ENCODE peak calls at places on chromosomes 6 and 20, in nine cellular contexts. X, Q, F, V, O, H, I, Z and B are unnamed samples.

GRCh38 chr20:295804-296203 is 1.6 kb upstream of the ZCCHC3 start:
- DNase-seq in V (no peak), O (no peak), F (no peak), Z (no peak), Q (no peak), I (no peak), X (no peak), H (no peak), B (no peak)

GRCh38 chr20:37977786-37978185 is 55.5 kb downstream of the TTI1 start:
- DNase-seq in X (no peak), H (no peak), Q (no peak), I (no peak), Z (no peak), V (no peak), O (no peak), F (no peak), B (no peak)

GRCh38 chr6:2378891-2379652 is 133.7 kb upstream of the GMDS start:
- DNase-seq in Z (no peak), H (no peak), Q (no peak), O (no peak), F (peak), X (peak), V (peak), I (no peak), B (no peak)

GRCh38 chr20:60565093-60565492 is 606.9 kb downstream of the CDH26 start:
- DNase-seq in X (no peak), O (no peak), Z (no peak), F (no peak), Q (no peak), H (no peak), I (no peak), V (no peak), B (no peak)

GRCh38 chr6:134902074-134902861 is 47.6 kb downstream of the ALDH8A1 start:
- DNase-seq in Q (no peak), X (no peak), I (no peak), V (peak), F (no peak), O (no peak), H (no peak), Z (no peak), B (no peak)

GRCh38 chr6:163543311-163543710 is 128.8 kb downstream of the QKI start:
- DNase-seq in H (no peak), Z (no peak), F (no peak), O (no peak), X (no peak), V (no peak), Q (no peak), I (no peak), B (no peak)

GRCh38 chr6:149190228-149190831 is 127.2 kb upstream of the TAB2 start:
- DNase-seq in I (no peak), H (peak), F (peak), Z (no peak), X (no peak), V (no peak), O (no peak), Q (no peak), B (no peak)

GRCh38 chr6:27296106-27296783 is 15.8 kb downstream of the POM121L2 start:
- DNase-seq in H (no peak), X (no peak), Q (no peak), I (no peak), V (peak), Z (no peak), O (no peak), F (no peak), B (no peak)

GRCh38 chr6:80633412-80633811 is 526.9 kb downstream of the BCKDHB start:
- DNase-seq in F (no peak), V (no peak), Z (no peak), Q (no peak), I (no peak), O (no peak), X (no peak), H (no peak), B (no peak)

GRCh38 chr20:21323640-21324039 is 20.5 kb downstream of the XRN2 start:
- DNase-seq in O (peak), X (no peak), Z (no peak), Q (no peak), F (no peak), H (no peak), V (peak), I (no peak), B (no peak)

GRCh38 chr6:151327079-151327478 is 64.3 kb downstream of the ZBTB2 start:
- DNase-seq in I (no peak), V (peak), H (no peak), Z (no peak), X (no peak), F (no peak), Q (no peak), O (no peak), B (no peak)

GRCh38 chr6:165571721-165572132 is 91.3 kb downstream of the PDE10A start:
- DNase-seq in X (peak), V (no peak), O (no peak), I (no peak), F (peak), H (no peak), Z (no peak), Q (no peak), B (peak)

GRCh38 chr6:73675466-73676098 is 20.4 kb upstream of the CD109 start:
- DNase-seq in H (peak), Q (peak), F (peak), I (peak), O (peak), X (peak), V (peak), Z (peak), B (peak)

GRCh38 chr20:13784271-13784892 is 337 bp downstream of the ESF1 start:
- DNase-seq in V (no peak), Q (peak), I (no peak), H (no peak), O (no peak), F (no peak), X (no peak), Z (no peak), B (no peak)

GRCh38 chr20:38337561-38338140 is 8.6 kb upstream of the LBP start:
- DNase-seq in I (no peak), X (no peak), Q (no peak), H (no peak), V (peak), O (no peak), F (peak), Z (no peak), B (no peak)

GRCh38 chr6:144007779-144008500 is at the start of gene PLAGL1:
- DNase-seq in Z (peak), V (peak), F (peak), O (peak), H (peak), I (peak), Q (no peak), X (peak), B (peak)

GRCh38 chr6:41901882-41902519 is 6.8 kb upstream of the USP49 start:
- DNase-seq in H (no peak), I (no peak), X (no peak), V (peak), O (no peak), Q (peak), F (peak), Z (no peak), B (peak)

GRCh38 chr6:21241231-21242130 is 352.1 kb upstream of the SOX4 start:
- DNase-seq in H (no peak), V (no peak), Q (no peak), X (no peak), I (no peak), O (no peak), F (peak), Z (no peak), B (no peak)

GRCh38 chr6:145895802-145896201 is 68.4 kb downstream of the SHPRH start:
- DNase-seq in Z (no peak), H (no peak), V (peak), I (no peak), O (no peak), Q (no peak), X (no peak), F (no peak), B (no peak)

GRCh38 chr6:43980004-43980795 is 147.1 kb downstream of the MRPL14 start:
- DNase-seq in F (no peak), X (no peak), O (no peak), H (no peak), Z (no peak), V (no peak), Q (no peak), I (peak), B (no peak)

GRCh38 chr6:31622678-31623077 is 2.2 kb downstream of the PRRC2A start:
- DNase-seq in F (no peak), H (peak), I (no peak), Z (no peak), O (no peak), V (no peak), Q (no peak), X (no peak), B (no peak)

GRCh38 chr20:41171736-41172295 is 34.5 kb downstream of the PLCG1 start:
- DNase-seq in I (peak), X (no peak), V (peak), Z (peak), O (no peak), Q (no peak), F (no peak), H (peak), B (no peak)

GRCh38 chr6:109095036-109095820 is at the start of gene CEP57L1:
- DNase-seq in X (peak), I (peak), H (peak), Q (peak), O (peak), F (peak), V (peak), Z (peak), B (peak)
- TF ChIP-seq CTCF in X (peak), I (peak), H (no peak), Q (no peak), O (peak), F (peak), V (no peak), Z (peak), B (no peak)

GRCh38 chr6:13872681-13873080 is 52.1 kb upstream of the RNF182 start:
- DNase-seq in Q (no peak), F (no peak), Z (no peak), H (no peak), O (no peak), X (no peak), I (no peak), V (no peak), B (no peak)

GRCh38 chr6:13870185-13870584 is 54.6 kb upstream of the RNF182 start:
- DNase-seq in I (no peak), Z (no peak), Q (no peak), O (no peak), X (no peak), V (peak), F (no peak), H (no peak), B (no peak)

GRCh38 chr6:13877116-13877515 is 47.6 kb upstream of the RNF182 start:
- DNase-seq in I (no peak), H (no peak), O (peak), X (no peak), Q (no peak), V (peak), Z (no peak), F (no peak), B (no peak)

GRCh38 chr6:13874191-13874549 is 50.6 kb upstream of the RNF182 start:
- DNase-seq in Q (no peak), X (no peak), F (no peak), V (no peak), O (no peak), Z (no peak), I (no peak), H (no peak), B (no peak)

DNA sequence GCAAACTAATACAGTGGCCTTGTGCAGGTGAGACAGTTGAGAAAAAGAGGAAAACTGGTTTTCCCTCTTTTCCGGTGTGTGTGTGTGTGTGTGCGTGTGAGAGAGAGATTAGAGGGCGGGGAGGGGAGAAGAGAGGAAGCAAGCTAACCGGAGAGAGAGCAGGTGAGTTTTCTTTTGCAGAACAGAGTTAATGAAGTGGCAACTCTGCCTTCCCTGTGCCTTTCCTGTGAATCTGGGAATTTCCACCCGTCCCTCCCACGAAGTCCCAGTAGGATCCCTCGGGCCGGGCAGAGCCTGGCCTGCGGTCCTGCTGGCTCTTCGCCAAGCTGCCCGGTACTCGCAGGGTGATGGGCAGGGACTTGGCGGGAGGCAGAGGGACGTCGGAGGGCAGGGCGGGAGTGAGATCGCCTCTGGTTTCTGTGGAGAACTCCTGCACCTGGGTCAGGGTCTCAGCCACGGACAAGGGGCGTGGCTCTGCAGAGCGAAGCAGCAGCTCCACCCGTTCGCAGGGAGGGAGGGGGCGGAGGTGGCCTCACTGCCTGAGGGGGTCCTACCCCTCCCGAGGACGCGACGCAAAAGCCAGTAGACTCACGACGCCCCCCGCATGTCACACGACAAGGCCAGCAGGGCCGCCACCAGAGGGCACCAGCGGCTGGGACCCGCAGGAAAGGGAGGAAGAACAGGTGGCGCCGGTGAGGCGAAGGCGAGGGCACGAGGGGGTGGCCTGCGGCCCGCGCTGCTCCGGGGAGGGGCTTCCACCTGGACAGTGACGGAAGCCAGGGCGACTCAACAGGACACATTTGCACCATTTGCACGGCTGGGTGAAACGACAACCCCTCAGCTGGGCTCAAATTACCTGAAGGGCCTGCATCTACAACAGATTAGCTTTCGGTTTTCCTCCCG is 51.2 kb upstream of the RNF182 start:
- DNase-seq in I (no peak), O (no peak), X (peak), F (peak), Q (peak), Z (peak), V (peak), H (peak), B (peak)
- TF ChIP-seq CTCF in I (peak), O (peak), X (peak), F (peak), Q (peak), Z (peak), V (peak), H (peak), B (peak)

DNA sequence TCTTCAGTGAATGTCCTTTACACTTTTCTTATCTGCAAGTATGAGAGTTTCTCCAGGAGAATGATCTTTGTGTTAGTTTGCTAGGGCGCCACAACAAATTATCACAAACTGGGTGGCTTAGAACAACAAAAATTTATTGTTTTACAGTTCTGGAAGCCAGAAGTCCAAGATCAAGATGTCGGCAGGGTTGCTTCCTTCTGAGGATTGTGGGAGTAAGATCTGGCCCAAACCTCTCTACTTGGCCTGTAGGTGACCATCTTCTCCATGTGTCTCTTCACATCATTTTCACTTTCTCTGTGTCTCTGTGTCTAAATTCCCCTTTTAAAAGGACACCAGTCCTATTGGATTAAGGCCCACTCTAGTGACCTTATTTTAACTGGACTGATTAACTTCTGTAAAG is 103.0 kb downstream of the ADTRP start:
- DNase-seq in Z (no peak), Q (no peak), V (no peak), X (no peak), I (no peak), O (no peak), H (no peak), F (peak), B (no peak)
- TF ChIP-seq CTCF in Z (no peak), Q (no peak), V (peak), X (no peak), I (no peak), O (peak), H (no peak), F (peak), B (no peak)

DNA sequence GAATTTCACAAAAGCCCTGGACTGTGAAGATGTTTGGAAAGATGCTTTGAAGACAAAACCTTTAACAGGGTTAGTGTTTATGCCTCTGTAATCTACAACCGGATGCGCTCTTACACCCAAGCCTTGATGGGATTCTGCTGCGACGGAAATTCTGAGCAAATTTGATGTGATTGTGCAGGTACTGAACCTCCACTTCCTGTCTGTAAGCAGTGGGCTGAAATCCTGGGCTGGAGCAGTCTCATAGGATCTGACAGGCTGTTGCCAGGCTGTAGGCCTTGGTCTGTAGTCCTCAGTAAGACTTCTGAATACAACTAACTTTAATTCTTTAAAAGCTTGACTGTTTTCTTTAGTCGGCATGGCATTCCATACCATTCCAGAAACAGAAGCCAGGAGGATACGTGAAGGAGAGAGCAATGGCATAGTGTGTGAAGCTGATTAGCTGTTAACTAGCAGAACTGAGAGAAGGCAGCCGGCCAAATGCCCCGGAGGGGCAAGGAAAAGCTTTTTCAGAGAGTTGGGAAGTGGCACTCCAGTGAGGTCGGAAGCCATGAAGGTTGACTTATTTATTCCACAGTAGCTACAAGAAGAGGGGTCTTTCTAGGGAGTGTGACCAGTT is 68.3 kb downstream of the ADTRP start:
- DNase-seq in Z (no peak), Q (peak), V (peak), H (peak), X (no peak), I (no peak), O (no peak), F (peak), B (no peak)
- TF ChIP-seq CTCF in Z (no peak), Q (no peak), V (no peak), H (no peak), X (no peak), I (no peak), O (no peak), F (no peak), B (no peak)

GRCh38 chr6:70547313-70547712 is 19.4 kb upstream of the SDHAF4 start:
- DNase-seq in I (no peak), H (no peak), F (no peak), Q (no peak), V (peak), O (no peak), Z (no peak), X (no peak), B (no peak)
- TF ChIP-seq CTCF in I (no peak), H (no peak), F (peak), Q (no peak), V (peak), O (peak), Z (no peak), X (peak), B (no peak)